ENCODE peak calls at places on chromosomes 5 and 9, in nine cellular contexts. One of them, this sample, is unnamed.

GRCh38 chr5:154395407-154396106 is 50.2 kb upstream of the SAP30L start:
- DNase-seq in progenitor cell of endocrine pancreas: no peak
- DNase-seq in AG08396: no peak
- DNase-seq in fibroblast of mammary gland: no peak
- DNase-seq in T follicular helper cell: no peak
- DNase-seq in adrenal gland: peak; percentile 64
- DNase-seq in MM.1S: peak; percentile 97
- DNase-seq in COR-L47: peak; percentile 71
- DNase-seq in stimulated activated naive B cell treated with anti-CD40 and anti-IgM and Interleukin-4, amounts not matched to agents 10 μg/mL and 1 μg/mL and 100 μg/mL, for 72 hours: no peak
- DNase-seq in this sample: no peak

GRCh38 chr9:83920469-83920941 is 727 bp downstream of the KIF27 start:
- DNase-seq in progenitor cell of endocrine pancreas: no peak
- DNase-seq in AG08396: no peak
- DNase-seq in fibroblast of mammary gland: peak; percentile 26
- DNase-seq in T follicular helper cell: peak; percentile 52
- DNase-seq in adrenal gland: no peak
- DNase-seq in MM.1S: peak; percentile 61
- DNase-seq in COR-L47: peak; percentile 70
- DNase-seq in stimulated activated naive B cell treated with anti-CD40 and anti-IgM and Interleukin-4, amounts not matched to agents 10 μg/mL and 1 μg/mL and 100 μg/mL, for 72 hours: no peak
- DNase-seq in this sample: peak; percentile 75

GRCh38 chr5:153654444-153654843 is 164.0 kb downstream of the GRIA1 start:
- DNase-seq in progenitor cell of endocrine pancreas: no peak
- DNase-seq in AG08396: no peak
- DNase-seq in fibroblast of mammary gland: peak; percentile 66
- DNase-seq in T follicular helper cell: no peak
- DNase-seq in adrenal gland: no peak
- DNase-seq in MM.1S: no peak
- DNase-seq in COR-L47: no peak
- DNase-seq in stimulated activated naive B cell treated with anti-CD40 and anti-IgM and Interleukin-4, amounts not matched to agents 10 μg/mL and 1 μg/mL and 100 μg/mL, for 72 hours: no peak
- DNase-seq in this sample: no peak

GRCh38 chr9:120475341-120475740 is 104.6 kb downstream of the CDK5RAP2 start:
- DNase-seq in progenitor cell of endocrine pancreas: no peak
- DNase-seq in AG08396: no peak
- DNase-seq in fibroblast of mammary gland: peak; percentile 93
- DNase-seq in T follicular helper cell: no peak
- DNase-seq in adrenal gland: no peak
- DNase-seq in MM.1S: no peak
- DNase-seq in COR-L47: no peak
- DNase-seq in stimulated activated naive B cell treated with anti-CD40 and anti-IgM and Interleukin-4, amounts not matched to agents 10 μg/mL and 1 μg/mL and 100 μg/mL, for 72 hours: no peak
- DNase-seq in this sample: no peak

GRCh38 chr5:56479701-56480304 is 246.7 kb upstream of the ANKRD55 start:
- DNase-seq in progenitor cell of endocrine pancreas: no peak
- DNase-seq in AG08396: peak; percentile 21
- DNase-seq in fibroblast of mammary gland: no peak
- DNase-seq in T follicular helper cell: no peak
- DNase-seq in adrenal gland: peak; percentile 28
- DNase-seq in MM.1S: peak; percentile 26
- DNase-seq in COR-L47: no peak
- DNase-seq in stimulated activated naive B cell treated with anti-CD40 and anti-IgM and Interleukin-4, amounts not matched to agents 10 μg/mL and 1 μg/mL and 100 μg/mL, for 72 hours: no peak
- DNase-seq in this sample: no peak

GRCh38 chr5:92652735-92653134 is 928.3 kb downstream of the NR2F1-AS1 start:
- DNase-seq in progenitor cell of endocrine pancreas: no peak
- DNase-seq in AG08396: no peak
- DNase-seq in fibroblast of mammary gland: peak; percentile 79
- DNase-seq in T follicular helper cell: no peak
- DNase-seq in adrenal gland: no peak
- DNase-seq in MM.1S: peak; percentile 18
- DNase-seq in COR-L47: no peak
- DNase-seq in stimulated activated naive B cell treated with anti-CD40 and anti-IgM and Interleukin-4, amounts not matched to agents 10 μg/mL and 1 μg/mL and 100 μg/mL, for 72 hours: no peak
- DNase-seq in this sample: no peak

GRCh38 chr5:82406200-82406773 is 128.1 kb upstream of the RPS23 start:
- DNase-seq in progenitor cell of endocrine pancreas: no peak
- DNase-seq in AG08396: no peak
- DNase-seq in fibroblast of mammary gland: peak; percentile 96
- DNase-seq in T follicular helper cell: no peak
- DNase-seq in adrenal gland: no peak
- DNase-seq in MM.1S: no peak
- DNase-seq in COR-L47: peak; percentile 10
- DNase-seq in stimulated activated naive B cell treated with anti-CD40 and anti-IgM and Interleukin-4, amounts not matched to agents 10 μg/mL and 1 μg/mL and 100 μg/mL, for 72 hours: no peak
- DNase-seq in this sample: no peak

GRCh38 chr9:99431103-99431502 is 209.0 kb downstream of the SEC61B start:
- DNase-seq in progenitor cell of endocrine pancreas: no peak
- DNase-seq in AG08396: no peak
- DNase-seq in fibroblast of mammary gland: peak; percentile 79
- DNase-seq in T follicular helper cell: no peak
- DNase-seq in adrenal gland: peak; percentile 29
- DNase-seq in MM.1S: no peak
- DNase-seq in COR-L47: no peak
- DNase-seq in stimulated activated naive B cell treated with anti-CD40 and anti-IgM and Interleukin-4, amounts not matched to agents 10 μg/mL and 1 μg/mL and 100 μg/mL, for 72 hours: no peak
- DNase-seq in this sample: no peak

GRCh38 chr5:77305222-77305846 is 94.9 kb downstream of the PDE8B start:
- DNase-seq in progenitor cell of endocrine pancreas: no peak
- DNase-seq in AG08396: no peak
- DNase-seq in fibroblast of mammary gland: no peak
- DNase-seq in T follicular helper cell: no peak
- DNase-seq in adrenal gland: no peak
- DNase-seq in MM.1S: no peak
- DNase-seq in COR-L47: no peak
- DNase-seq in stimulated activated naive B cell treated with anti-CD40 and anti-IgM and Interleukin-4, amounts not matched to agents 10 μg/mL and 1 μg/mL and 100 μg/mL, for 72 hours: no peak
- DNase-seq in this sample: peak; percentile 26

GRCh38 chr9:112120471-112120925 is 54.6 kb downstream of the SUSD1 start:
- DNase-seq in progenitor cell of endocrine pancreas: no peak
- DNase-seq in AG08396: no peak
- DNase-seq in fibroblast of mammary gland: no peak
- DNase-seq in T follicular helper cell: no peak
- DNase-seq in adrenal gland: no peak
- DNase-seq in MM.1S: no peak
- DNase-seq in COR-L47: peak; percentile 92
- DNase-seq in stimulated activated naive B cell treated with anti-CD40 and anti-IgM and Interleukin-4, amounts not matched to agents 10 μg/mL and 1 μg/mL and 100 μg/mL, for 72 hours: no peak
- DNase-seq in this sample: peak; percentile 9

GRCh38 chr9:37471942-37472679 is 6.9 kb upstream of the ZBTB5 start:
- DNase-seq in progenitor cell of endocrine pancreas: no peak
- DNase-seq in AG08396: peak; percentile 68
- DNase-seq in fibroblast of mammary gland: peak; percentile 90
- DNase-seq in T follicular helper cell: no peak
- DNase-seq in adrenal gland: no peak
- DNase-seq in MM.1S: no peak
- DNase-seq in COR-L47: no peak
- DNase-seq in stimulated activated naive B cell treated with anti-CD40 and anti-IgM and Interleukin-4, amounts not matched to agents 10 μg/mL and 1 μg/mL and 100 μg/mL, for 72 hours: no peak
- DNase-seq in this sample: no peak

GRCh38 chr5:18113724-18114123 is 479.5 kb downstream of the TAF11L14 start:
- DNase-seq in progenitor cell of endocrine pancreas: no peak
- DNase-seq in AG08396: no peak
- DNase-seq in fibroblast of mammary gland: peak; percentile 14
- DNase-seq in T follicular helper cell: no peak
- DNase-seq in adrenal gland: no peak
- DNase-seq in MM.1S: no peak
- DNase-seq in COR-L47: peak; percentile 74
- DNase-seq in stimulated activated naive B cell treated with anti-CD40 and anti-IgM and Interleukin-4, amounts not matched to agents 10 μg/mL and 1 μg/mL and 100 μg/mL, for 72 hours: no peak
- DNase-seq in this sample: no peak

GRCh38 chr9:20848490-20848889 is 164.4 kb downstream of the FOCAD start:
- DNase-seq in progenitor cell of endocrine pancreas: no peak
- DNase-seq in AG08396: no peak
- DNase-seq in fibroblast of mammary gland: peak; percentile 23
- DNase-seq in T follicular helper cell: no peak
- DNase-seq in adrenal gland: no peak
- DNase-seq in MM.1S: no peak
- DNase-seq in COR-L47: no peak
- DNase-seq in stimulated activated naive B cell treated with anti-CD40 and anti-IgM and Interleukin-4, amounts not matched to agents 10 μg/mL and 1 μg/mL and 100 μg/mL, for 72 hours: no peak
- DNase-seq in this sample: no peak

GRCh38 chr9:94780516-94780950 is 54.0 kb downstream of the AOPEP start:
- DNase-seq in progenitor cell of endocrine pancreas: no peak
- DNase-seq in AG08396: no peak
- DNase-seq in fibroblast of mammary gland: no peak
- DNase-seq in T follicular helper cell: no peak
- DNase-seq in adrenal gland: no peak
- DNase-seq in MM.1S: no peak
- DNase-seq in COR-L47: no peak
- DNase-seq in stimulated activated naive B cell treated with anti-CD40 and anti-IgM and Interleukin-4, amounts not matched to agents 10 μg/mL and 1 μg/mL and 100 μg/mL, for 72 hours: peak; percentile 47
- DNase-seq in this sample: peak; percentile 53

GRCh38 chr9:69502671-69503301 is 169.4 kb downstream of the APBA1 start:
- DNase-seq in progenitor cell of endocrine pancreas: no peak
- DNase-seq in AG08396: peak; percentile 51
- DNase-seq in fibroblast of mammary gland: peak; percentile 25
- DNase-seq in T follicular helper cell: no peak
- DNase-seq in adrenal gland: no peak
- DNase-seq in MM.1S: no peak
- DNase-seq in COR-L47: no peak
- DNase-seq in stimulated activated naive B cell treated with anti-CD40 and anti-IgM and Interleukin-4, amounts not matched to agents 10 μg/mL and 1 μg/mL and 100 μg/mL, for 72 hours: no peak
- DNase-seq in this sample: no peak

GRCh38 chr9:117869287-117869686 is 165.1 kb downstream of the TLR4 start:
- DNase-seq in progenitor cell of endocrine pancreas: no peak
- DNase-seq in AG08396: no peak
- DNase-seq in fibroblast of mammary gland: no peak
- DNase-seq in T follicular helper cell: no peak
- DNase-seq in adrenal gland: no peak
- DNase-seq in MM.1S: no peak
- DNase-seq in COR-L47: no peak
- DNase-seq in stimulated activated naive B cell treated with anti-CD40 and anti-IgM and Interleukin-4, amounts not matched to agents 10 μg/mL and 1 μg/mL and 100 μg/mL, for 72 hours: no peak
- DNase-seq in this sample: no peak

GRCh38 chr5:1638658-1639400 is 115.1 kb upstream of the LPCAT1 start:
- DNase-seq in progenitor cell of endocrine pancreas: no peak
- DNase-seq in AG08396: no peak
- DNase-seq in fibroblast of mammary gland: no peak
- DNase-seq in T follicular helper cell: no peak
- DNase-seq in adrenal gland: no peak
- DNase-seq in MM.1S: no peak
- DNase-seq in COR-L47: no peak
- DNase-seq in stimulated activated naive B cell treated with anti-CD40 and anti-IgM and Interleukin-4, amounts not matched to agents 10 μg/mL and 1 μg/mL and 100 μg/mL, for 72 hours: no peak
- DNase-seq in this sample: no peak

This sample was measured in body of pancreas.